ENCODE peak calls at places on chromosomes 7 and 10, in eight cellular contexts. F is heart left ventricle, Y is upper lobe of right lung, V is left ventricle myocardium inferior, W is breast epithelium, U is cardiac muscle cell, H is hepatocyte, X is fibroblast of lung. Q is an unnamed sample. For H3K27me3, the result is how much of the 10 kb centered on the place peaks cover.

GRCh38 chr10:126702181-126702580 is 31.7 kb upstream of the C10orf90 start:
- DNase-seq in F (no peak), U (no peak), X (peak), Y (no peak), H (no peak), W (no peak), V (no peak), Q (no peak)

GRCh38 chr10:60816624-60817023 is 38.3 kb downstream of the CDK1 start:
- DNase-seq in W (no peak), U (peak), H (peak), Y (no peak), X (peak), V (no peak), F (no peak), Q (peak)

GRCh38 chr7:36670585-36671431 is 53.5 kb downstream of the AOAH start:
- DNase-seq in X (peak), H (peak), Y (no peak), W (no peak), F (no peak), V (no peak), U (peak), Q (peak)

GRCh38 chr7:106767498-106768323 is 97.4 kb upstream of the PIK3CG start:
- DNase-seq in H (no peak), Y (no peak), F (no peak), V (no peak), X (peak), W (no peak), U (no peak), Q (no peak)

GRCh38 chr10:3104251-3104918 is 37.0 kb downstream of the PFKP start:
- DNase-seq in F (no peak), X (no peak), W (no peak), Y (no peak), H (no peak), V (peak), U (no peak), Q (no peak)

GRCh38 chr10:31426425-31426824 is 107.4 kb downstream of the ZEB1 start:
- DNase-seq in Y (no peak), X (peak), V (no peak), H (peak), U (no peak), F (no peak), W (no peak), Q (peak)

GRCh38 chr7:117020605-117021002 is 67.3 kb downstream of the ST7 start:
- DNase-seq in V (no peak), W (no peak), F (no peak), H (no peak), Y (no peak), X (no peak), U (peak), Q (no peak)

GRCh38 chr10:2278391-2278790 is 541.1 kb upstream of the ADARB2 start:
- DNase-seq in V (no peak), H (no peak), Y (no peak), X (no peak), U (no peak), W (no peak), F (no peak), Q (no peak)

GRCh38 chr7:154987571-154987970 is 15.4 kb downstream of the PAXIP1 start:
- DNase-seq in F (no peak), W (no peak), V (no peak), Y (no peak), U (no peak), X (no peak), H (no peak), Q (no peak)

GRCh38 chr7:132804849-132805485 is 228.7 kb upstream of the PLXNA4 start:
- DNase-seq in U (no peak), W (no peak), H (no peak), V (peak), X (no peak), Y (no peak), F (no peak), Q (no peak)

GRCh38 chr10:48285710-48286109 is 11.2 kb upstream of the FRMPD2 start:
- DNase-seq in V (no peak), U (no peak), X (no peak), H (no peak), F (no peak), W (no peak), Y (no peak), Q (no peak)

GRCh38 chr10:21020545-21020944 is 123.4 kb upstream of the NEBL start:
- DNase-seq in X (no peak), V (no peak), H (peak), W (no peak), F (no peak), Y (no peak), U (peak), Q (no peak)

GRCh38 chr10:34205452-34205851 is 609.6 kb downstream of the PARD3 start:
- DNase-seq in F (no peak), W (no peak), V (no peak), Y (no peak), X (no peak), H (no peak), U (no peak), Q (no peak)
- TF ChIP-seq CTCF in F (no peak), W (no peak), V (no peak), Y (no peak), X (no peak), H (no peak), U (no peak), Q (no peak)

GRCh38 chr10:62388328-62388727 is 14.2 kb downstream of the ZNF365 start:
- DNase-seq in X (no peak), H (no peak), W (no peak), Y (no peak), U (no peak), F (no peak), V (no peak), Q (no peak)

GRCh38 chr10:62384057-62384446 is 9.9 kb downstream of the ZNF365 start:
- DNase-seq in F (no peak), U (no peak), Y (no peak), V (no peak), W (no peak), H (no peak), X (peak), Q (peak)

GRCh38 chr10:62384447-62385081 is 10.4 kb downstream of the ZNF365 start:
- DNase-seq in U (no peak), F (no peak), H (no peak), X (peak), V (no peak), Y (no peak), W (no peak), Q (peak)

GRCh38 chr10:62382831-62383230 is 8.7 kb downstream of the ZNF365 start:
- DNase-seq in F (no peak), X (no peak), U (no peak), Y (no peak), V (no peak), H (no peak), W (no peak), Q (no peak)

GRCh38 chr10:62386401-62387320 is 12.5 kb downstream of the ZNF365 start:
- DNase-seq in V (no peak), F (no peak), X (peak), W (no peak), U (no peak), Y (no peak), H (no peak), Q (peak)
- H3K4me3 ChIP-seq in V (no peak), F (no peak), X (no peak), W (no peak), U (no peak), Y (no peak), H (no peak), Q (no peak)

GRCh38 chr10:71294091-71294561 is 24.9 kb upstream of the SLC29A3 start:
- DNase-seq in X (no peak), W (no peak), H (no peak), U (no peak), V (no peak), F (no peak), Y (no peak), Q (peak)

GRCh38 chr10:71291501-71291900 is 27.6 kb upstream of the SLC29A3 start:
- DNase-seq in Y (no peak), W (no peak), H (no peak), U (no peak), V (no peak), X (no peak), F (peak), Q (no peak)

GRCh38 chr10:71292624-71293445 is 26.2 kb upstream of the SLC29A3 start:
- DNase-seq in U (no peak), W (no peak), F (no peak), H (no peak), Y (no peak), V (no peak), X (no peak), Q (no peak)

GRCh38 chr10:71294856-71295255 is 24.2 kb upstream of the SLC29A3 start:
- DNase-seq in V (no peak), Y (no peak), X (no peak), F (no peak), H (no peak), U (no peak), W (no peak), Q (no peak)

DNA sequence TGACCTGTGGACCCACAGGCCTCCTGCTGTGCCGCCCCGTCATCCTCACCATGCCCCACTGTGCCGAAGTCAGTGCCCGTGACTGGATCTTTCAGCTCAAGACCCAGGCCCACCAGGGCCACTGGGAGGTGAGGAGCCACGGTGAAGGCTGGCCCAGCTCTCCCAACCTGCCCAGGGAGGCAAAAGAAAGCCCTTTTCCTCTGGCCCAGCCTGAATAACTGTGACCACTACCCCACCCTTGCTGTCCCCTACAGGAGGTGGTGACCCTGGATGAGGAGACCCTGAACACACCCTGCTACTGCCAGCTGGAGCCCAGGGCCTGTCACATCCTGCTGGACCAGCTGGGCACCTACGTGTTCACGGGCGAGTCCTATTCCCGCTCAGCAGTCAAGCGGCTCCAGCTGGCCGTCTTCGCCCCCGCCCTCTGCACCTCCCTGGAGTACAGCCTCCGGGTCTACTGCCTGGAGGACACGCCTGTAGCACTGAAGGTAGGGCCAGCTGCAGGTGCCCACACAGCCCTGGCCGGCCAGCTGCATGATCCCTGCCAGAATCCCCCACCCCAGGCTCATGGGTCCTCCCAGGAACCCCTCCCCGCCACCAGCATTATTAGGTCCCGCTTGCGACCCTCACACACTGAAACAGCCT is 25.5 kb upstream of the SLC29A3 start:
- DNase-seq in W (no peak), F (peak), Y (peak), X (no peak), H (no peak), U (no peak), V (no peak), Q (peak)
- H3K27me3 ChIP-seq in W (under half), F (under half), Y (under half), X (under half), H (under half), U (under half), V (under half), Q (under half)

DNA sequence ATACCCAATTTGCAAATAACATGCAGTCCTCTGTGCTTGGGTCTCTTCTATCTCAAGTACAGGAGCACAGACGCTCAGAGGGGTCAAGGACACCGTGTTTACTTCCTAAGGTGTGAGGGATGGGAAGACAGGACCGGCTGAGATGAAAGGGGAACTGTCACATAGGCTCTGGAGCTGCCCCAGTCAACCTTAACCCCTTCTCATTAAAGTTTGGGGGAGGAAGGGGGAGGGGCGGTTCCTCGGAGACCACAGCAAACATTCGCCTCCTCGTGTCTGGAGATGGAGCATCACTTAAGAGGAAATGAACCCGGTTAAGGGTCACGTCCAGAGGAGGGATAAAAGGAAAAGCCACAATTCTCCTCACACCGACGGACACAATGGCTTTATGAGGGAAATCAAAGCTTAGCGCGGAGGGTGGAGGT is 1.1 kb downstream of the SH3PXD2A start:
- DNase-seq in W (no peak), V (no peak), X (no peak), Y (no peak), H (peak), F (no peak), U (peak), Q (no peak)
- TF ChIP-seq CTCF in W (no peak), V (no peak), X (no peak), Y (no peak), H (no peak), F (no peak), U (no peak), Q (no peak)

GRCh38 chr7:151277631-151278030 is 29.1 kb upstream of the SMARCD3 start:
- DNase-seq in X (no peak), U (no peak), W (no peak), Y (no peak), V (no peak), F (no peak), H (no peak), Q (no peak)

GRCh38 chr7:151274936-151275812 is 26.7 kb upstream of the SMARCD3 start:
- DNase-seq in F (no peak), W (no peak), U (no peak), Y (no peak), X (no peak), H (no peak), V (no peak), Q (peak)

GRCh38 chr7:151274376-151274760 is 25.9 kb upstream of the SMARCD3 start:
- DNase-seq in F (no peak), X (no peak), V (no peak), H (no peak), Y (no peak), W (no peak), U (no peak), Q (no peak)

GRCh38 chr7:151276651-151277590 is 28.4 kb upstream of the SMARCD3 start:
- DNase-seq in F (peak), H (peak), U (peak), W (no peak), X (peak), Y (peak), V (peak), Q (peak)

GRCh38 chr7:151275813-151276577 is 27.5 kb upstream of the SMARCD3 start:
- DNase-seq in U (no peak), W (no peak), Y (peak), F (no peak), H (no peak), V (no peak), X (no peak), Q (no peak)
- H3K4me3 ChIP-seq in U (no peak), W (peak), Y (peak), F (no peak), H (no peak), V (peak), X (no peak), Q (no peak)

GRCh38 chr7:150421831-150422230 is 28.6 kb upstream of the GIMAP8 start:
- DNase-seq in H (no peak), Y (no peak), V (no peak), X (no peak), W (no peak), U (no peak), F (no peak), Q (no peak)

GRCh38 chr7:150428671-150429451 is 21.6 kb upstream of the GIMAP8 start:
- DNase-seq in X (peak), W (peak), V (no peak), U (no peak), F (no peak), H (no peak), Y (peak), Q (peak)

GRCh38 chr7:150420987-150421674 is 29.3 kb upstream of the GIMAP8 start:
- DNase-seq in X (peak), U (peak), W (peak), V (peak), F (peak), H (peak), Y (peak), Q (peak)

GRCh38 chr7:150429699-150430098 is 20.7 kb upstream of the GIMAP8 start:
- DNase-seq in F (no peak), U (no peak), H (no peak), W (no peak), V (no peak), Y (no peak), X (no peak), Q (no peak)

GRCh38 chr7:150425670-150426069 is 24.8 kb upstream of the GIMAP8 start:
- DNase-seq in F (no peak), H (no peak), X (no peak), V (no peak), Y (no peak), U (no peak), W (no peak), Q (no peak)
- H3K27me3 ChIP-seq in F (under half), H (under half), X (under half), V (under half), Y (under half), U (under half), W (under half), Q (under half)

GRCh38 chr10:13099144-13099665 is 758 bp upstream of the OPTN start:
- DNase-seq in V (no peak), U (no peak), F (no peak), Y (no peak), H (peak), W (no peak), X (no peak), Q (peak)
- TF ChIP-seq CTCF in V (no peak), U (peak), F (no peak), Y (no peak), H (peak), W (no peak), X (peak), Q (peak)

GRCh38 chr10:70557876-70558275 is 44.7 kb downstream of the PRF1 start:
- DNase-seq in U (no peak), X (no peak), W (no peak), Y (peak), H (no peak), V (peak), F (no peak), Q (no peak)

GRCh38 chr10:70559861-70560260 is 42.7 kb downstream of the PRF1 start:
- DNase-seq in W (no peak), Y (no peak), X (no peak), U (no peak), H (no peak), V (no peak), F (no peak), Q (no peak)

GRCh38 chr10:70558295-70558694 is 44.2 kb downstream of the PRF1 start:
- DNase-seq in F (no peak), X (no peak), H (no peak), U (no peak), W (no peak), Y (peak), V (peak), Q (no peak)

GRCh38 chr10:70560511-70560931 is 42.0 kb downstream of the PRF1 start:
- DNase-seq in V (no peak), U (no peak), H (no peak), F (no peak), X (no peak), W (no peak), Y (peak), Q (no peak)

DNA sequence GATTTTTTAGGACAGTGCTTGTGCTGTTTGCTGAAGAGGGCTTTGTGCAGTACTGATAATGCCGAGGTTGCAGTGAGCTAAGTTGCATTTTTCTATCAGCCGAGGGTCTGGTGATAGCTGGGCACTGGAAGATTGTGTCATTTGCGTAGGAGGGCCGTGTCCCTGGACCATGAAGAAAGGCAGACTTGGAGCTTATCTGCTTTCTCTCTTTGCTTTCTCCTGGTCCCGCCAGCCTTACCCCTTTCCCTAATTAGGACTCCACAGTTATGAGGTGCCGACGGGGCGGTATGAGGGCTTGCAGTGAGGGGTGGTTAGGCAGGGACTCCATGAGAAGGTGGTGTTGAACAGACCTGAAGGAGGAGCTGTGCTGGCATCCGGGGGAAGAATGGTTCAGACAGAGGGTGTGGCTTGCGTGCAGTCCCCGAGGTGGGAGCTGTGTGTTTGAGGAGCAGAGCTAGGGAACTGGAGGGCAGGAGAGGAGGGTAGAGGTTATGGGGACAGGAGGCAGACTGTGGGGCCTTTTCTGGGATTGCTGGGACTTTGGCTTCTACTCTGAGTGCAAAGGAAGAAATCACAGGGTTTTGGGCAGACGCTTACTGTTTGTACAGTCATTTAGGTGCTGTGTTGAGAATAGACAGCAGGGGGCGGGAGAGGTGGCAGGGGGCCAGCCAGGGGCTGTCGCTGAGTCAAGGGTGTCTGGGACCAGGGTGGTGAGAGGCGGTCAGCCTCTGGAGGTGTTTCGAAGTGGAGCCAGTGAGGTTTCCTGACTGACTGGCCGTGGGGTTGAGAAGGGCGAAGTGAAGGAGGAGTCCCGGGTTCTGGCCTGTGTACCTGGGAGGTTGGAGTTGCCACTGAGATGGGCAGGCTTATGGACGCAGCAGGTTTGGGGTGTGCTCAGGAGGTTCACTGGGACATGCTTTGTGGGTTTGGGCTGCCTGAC is 43.4 kb downstream of the PRF1 start:
- DNase-seq in F (peak), U (peak), H (peak), V (peak), W (no peak), X (peak), Y (peak), Q (peak)
- H3K4me3 ChIP-seq in F (peak), U (no peak), H (no peak), V (peak), W (peak), X (no peak), Y (no peak), Q (no peak)